ENCODE peak calls at places on chromosomes 1 and 21, in seven cellular contexts. E is body of pancreas; Z is right atrium auricular region; H is sigmoid colon; L is pancreas; A is cardiac muscle cell; O is CD8-positive, alpha-beta T cell. B is an unnamed sample.

GRCh38 chr1:207962716-207963428 is 51.9 kb upstream of the CD34 start:
- DNase-seq in E (peak; percentile 57), Z (peak; percentile 81), H (peak; percentile 85), L (peak; percentile 35), A (no peak), O (no peak), B (peak; percentile 66)

GRCh38 chr1:72284084-72284397 is 1.7 kb upstream of the NEGR1 start:
- DNase-seq in E (no peak), Z (no peak), H (no peak), L (no peak), A (no peak), O (no peak), B (no peak)

GRCh38 chr21:41763398-41763931 is 3.4 kb downstream of the RIPK4 start:
- DNase-seq in E (no peak), Z (no peak), H (no peak), L (no peak), A (peak; percentile 48), O (no peak), B (no peak)

GRCh38 chr1:168000656-168001055 is 63.8 kb upstream of the MPC2 start:
- DNase-seq in E (no peak), Z (no peak), H (no peak), L (no peak), A (no peak), O (no peak), B (no peak)

GRCh38 chr1:170150921-170151320 is 5.2 kb downstream of the NTMT2 start:
- DNase-seq in E (no peak), Z (no peak), H (no peak), L (no peak), A (no peak), O (no peak), B (no peak)

GRCh38 chr1:238223067-238223640 is 332.4 kb upstream of the ZP4 start:
- DNase-seq in E (no peak), Z (no peak), H (no peak), L (no peak), A (no peak), O (no peak), B (no peak)

GRCh38 chr1:154497026-154497806 is 4.8 kb upstream of the TDRD10 start:
- DNase-seq in E (no peak), Z (peak; percentile 66), H (no peak), L (no peak), A (peak; percentile 56), O (no peak), B (no peak)

GRCh38 chr1:114094303-114094663 is 59.4 kb downstream of the SYT6 start:
- DNase-seq in E (no peak), Z (no peak), H (no peak), L (no peak), A (no peak), O (no peak), B (peak; percentile 25)

GRCh38 chr1:90522432-90522831 is 194.7 kb downstream of the BARHL2 start:
- DNase-seq in E (no peak), Z (no peak), H (no peak), L (no peak), A (no peak), O (no peak), B (no peak)

GRCh38 chr1:53807916-53808315 is 30.2 kb downstream of the NDC1 start:
- DNase-seq in E (no peak), Z (no peak), H (no peak), L (no peak), A (no peak), O (no peak), B (peak; percentile 61)

GRCh38 chr1:201361652-201362504 is 15.6 kb downstream of the TNNT2 start:
- DNase-seq in E (peak; percentile 50), Z (no peak), H (no peak), L (no peak), A (peak; percentile 68), O (no peak), B (peak; percentile 21)

GRCh38 chr1:58929667-58930325 is 145.9 kb upstream of the JUN start:
- DNase-seq in E (no peak), Z (peak; percentile 47), H (no peak), L (no peak), A (no peak), O (no peak), B (no peak)

GRCh38 chr1:221449801-221450470 is 292.0 kb downstream of the DUSP10 start:
- DNase-seq in E (no peak), Z (no peak), H (no peak), L (no peak), A (no peak), O (no peak), B (peak; percentile 64)

GRCh38 chr1:20359451-20360330 is 69.0 kb downstream of the VWA5B1 start:
- DNase-seq in E (peak; percentile 66), Z (no peak), H (peak; percentile 40), L (peak; percentile 24), A (no peak), O (no peak), B (no peak)

GRCh38 chr1:42931911-42932422 is 26.7 kb downstream of the SLC2A1 start:
- DNase-seq in E (peak; percentile 62), Z (no peak), H (peak; percentile 70), L (peak; percentile 45), A (no peak), O (peak; percentile 51), B (no peak)

GRCh38 chr1:19765623-19766022 is 34.1 kb downstream of the TMCO4 start:
- DNase-seq in E (no peak), Z (no peak), H (no peak), L (no peak), A (no peak), O (no peak), B (peak; percentile 92)

GRCh38 chr1:51559064-51559500 is 40.0 kb upstream of the EPS15 start:
- DNase-seq in E (no peak), Z (no peak), H (no peak), L (no peak), A (no peak), O (no peak), B (no peak)

GRCh38 chr1:241531195-241532172 is 694 bp upstream of the KMO start:
- DNase-seq in E (no peak), Z (no peak), H (no peak), L (no peak), A (peak; percentile 67), O (no peak), B (peak; percentile 78)

GRCh38 chr1:81619156-81619555 is 181.6 kb upstream of the ADGRL2 start:
- DNase-seq in E (no peak), Z (no peak), H (no peak), L (no peak), A (no peak), O (no peak), B (no peak)

GRCh38 chr1:33698316-33699035 is 165.4 kb upstream of the HMGB4 start:
- DNase-seq in E (no peak), Z (no peak), H (no peak), L (no peak), A (no peak), O (no peak), B (no peak)

GRCh38 chr1:86137458-86137857 is 19.1 kb downstream of the COL24A1 start:
- DNase-seq in E (no peak), Z (no peak), H (no peak), L (no peak), A (no peak), O (no peak), B (peak; percentile 86)

GRCh38 chr1:111489604-111490003 is 13.8 kb downstream of the ADORA3 start:
- DNase-seq in E (no peak), Z (peak; percentile 60), H (no peak), L (no peak), A (no peak), O (no peak), B (peak; percentile 11)
- H3K4me3 ChIP-seq in E (no peak overlapping the region), Z (no peak overlapping the region), H (no peak overlapping the region), L (no peak overlapping the region), A (no peak overlapping the region), O (no peak overlapping the region), B (no peak overlapping the region)

GRCh38 chr1:2351723-2352122 is 39.6 kb downstream of the MORN1 start:
- DNase-seq in E (no peak), Z (no peak), H (no peak), L (no peak), A (no peak), O (no peak), B (no peak)

GRCh38 chr1:2353215-2353906 is 38.0 kb downstream of the MORN1 start:
- DNase-seq in E (no peak), Z (no peak), H (peak; percentile 58), L (no peak), A (no peak), O (no peak), B (no peak)

GRCh38 chr1:2353907-2354438 is 37.4 kb downstream of the MORN1 start:
- DNase-seq in E (no peak), Z (no peak), H (peak; percentile 41), L (no peak), A (no peak), O (no peak), B (no peak)

GRCh38 chr1:2350911-2351655 is 40.3 kb downstream of the MORN1 start:
- DNase-seq in E (no peak), Z (no peak), H (peak; percentile 35), L (no peak), A (no peak), O (no peak), B (no peak)

GRCh38 chr1:2352341-2353214 is 38.8 kb downstream of the MORN1 start:
- DNase-seq in E (no peak), Z (no peak), H (peak; percentile 62), L (no peak), A (no peak), O (no peak), B (no peak)
- TF ChIP-seq CTCF in E (no peak), Z (no peak), H (no peak), L (no peak), A (no peak), O (no peak), B (no peak)

GRCh38 chr1:16163882-16164820 is 8.3 kb upstream of the EPHA2 start:
- DNase-seq in E (no peak), Z (no peak), H (no peak), L (no peak), A (no peak), O (no peak), B (peak; percentile 96)
- H3K4me3 ChIP-seq in E (no peak overlapping the region), Z (no peak overlapping the region), H (no peak overlapping the region), L (no peak overlapping the region), A (no peak overlapping the region), O (no peak overlapping the region), B (no peak overlapping the region)

GRCh38 chr1:77683142-77683835 is 831 bp upstream of the ZZZ3 start:
- DNase-seq in E (peak; percentile 94), Z (peak; percentile 90), H (peak; percentile 96), L (peak; percentile 94), A (peak; percentile 96), O (peak; percentile 81), B (peak; percentile 98)

GRCh38 chr1:77688939-77689338 is 6.5 kb upstream of the ZZZ3 start:
- DNase-seq in E (no peak), Z (no peak), H (no peak), L (no peak), A (no peak), O (no peak), B (no peak)

GRCh38 chr1:77683836-77684148 is 1.3 kb upstream of the ZZZ3 start:
- DNase-seq in E (no peak), Z (no peak), H (no peak), L (no peak), A (no peak), O (no peak), B (peak; percentile 28)

GRCh38 chr1:77686784-77687518 is 4.5 kb upstream of the ZZZ3 start:
- DNase-seq in E (peak; percentile 15), Z (no peak), H (no peak), L (no peak), A (no peak), O (no peak), B (no peak)

DNA sequence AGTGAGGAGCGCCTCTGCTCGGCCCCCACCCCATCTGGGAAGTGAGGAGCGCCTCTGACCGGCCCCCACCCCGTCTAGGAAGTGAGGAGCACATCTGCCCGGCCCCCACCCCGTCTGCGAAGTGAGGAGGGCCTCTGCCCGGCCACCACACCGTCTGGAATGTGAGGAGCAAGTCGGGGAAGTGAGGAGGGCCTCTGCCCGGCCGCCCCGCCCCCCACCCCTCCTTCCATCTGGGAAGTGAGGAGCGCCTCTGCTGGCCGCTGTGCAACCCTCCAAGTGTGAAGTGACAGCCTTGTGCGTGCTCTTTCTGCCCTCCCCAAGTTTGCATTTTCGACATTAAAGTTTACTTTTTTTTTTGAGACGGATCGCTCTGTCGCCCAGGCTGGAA is 5.1 kb upstream of the ZZZ3 start:
- DNase-seq in E (peak; percentile 34), Z (no peak), H (no peak), L (no peak), A (peak; percentile 26), O (no peak), B (no peak)
- TF ChIP-seq CTCF in E (peak; percentile 30), Z (no peak), H (no peak), L (no peak), A (peak; percentile 60), O (no peak), B (peak; percentile 37)